ENCODE peak calls at places on chromosome 13, in seven cellular contexts. Y is astrocyte of the spinal cord; C is M059J; V is GM20000; I is effector memory CD8-positive, alpha-beta T cell; N is cardiac muscle cell; L is caudate nucleus. Q is an unnamed sample.

GRCh38 chr13:50699874-50700663 is 143.4 kb downstream of the DLEU7 start:
- DNase-seq in Y (no peak), I (no peak), V (no peak), N (no peak), C (no peak), L (no peak), Q (no peak)

GRCh38 chr13:101492251-101492910 is 39.9 kb downstream of the ITGBL1 start:
- DNase-seq in C (no peak), I (no peak), Y (peak), N (peak), L (no peak), V (no peak), Q (peak)

GRCh38 chr13:80654638-80655249 is 313.8 kb upstream of the SPRY2 start:
- DNase-seq in C (no peak), Y (peak), L (no peak), V (no peak), I (no peak), N (no peak), Q (peak)

GRCh38 chr13:95440441-95441088 is 112.0 kb upstream of the CLDN10 start:
- DNase-seq in L (no peak), N (peak), C (no peak), V (no peak), Y (no peak), I (no peak), Q (no peak)

GRCh38 chr13:98443800-98444325 is 133.0 kb downstream of the STK24 start:
- DNase-seq in V (no peak), N (no peak), I (no peak), L (no peak), C (no peak), Y (no peak), Q (no peak)

GRCh38 chr13:108902557-108903155 is 273.2 kb downstream of the MYO16 start:
- DNase-seq in N (no peak), L (no peak), Y (no peak), V (no peak), I (no peak), C (peak), Q (peak)

GRCh38 chr13:109667754-109668360 is 118.5 kb downstream of the IRS2 start:
- DNase-seq in C (no peak), L (no peak), I (no peak), V (no peak), N (peak), Y (no peak), Q (no peak)

GRCh38 chr13:74761794-74762193 is 627.6 kb upstream of the KLF12 start:
- DNase-seq in Y (peak), L (no peak), V (no peak), N (peak), C (no peak), I (no peak), Q (peak)

GRCh38 chr13:29566864-29567263 is 28.6 kb downstream of the SLC7A1 start:
- DNase-seq in Y (no peak), N (no peak), L (no peak), V (no peak), C (no peak), I (no peak), Q (no peak)

GRCh38 chr13:101545521-101545920 is 93.0 kb downstream of the ITGBL1 start:
- DNase-seq in I (no peak), Y (peak), V (no peak), C (peak), N (no peak), L (no peak), Q (peak)

GRCh38 chr13:50685491-50685890 is 158.0 kb downstream of the DLEU7 start:
- DNase-seq in I (no peak), N (peak), L (peak), V (no peak), C (peak), Y (peak), Q (peak)

GRCh38 chr13:85347251-85347650 is 452.0 kb downstream of the SLITRK6 start:
- DNase-seq in V (no peak), L (no peak), I (no peak), Y (peak), N (no peak), C (peak), Q (peak)

GRCh38 chr13:37194428-37194861 is 89.0 kb upstream of the CSNK1A1L start:
- DNase-seq in C (peak), L (no peak), N (peak), V (no peak), I (no peak), Y (peak), Q (peak)